ENCODE peak calls at places on chromosomes 11 and 22, in ten cellular contexts. Y is stimulated activated CD8-positive, alpha-beta memory T cell treated with anti-CD3 and anti-CD28 coated beads, Interleukin-15, amount 100 ng/mL, for 24 hours; F is WERI-Rb-1; D is activated T-cell treated with anti-CD3 and anti-CD28 coated beads, Interleukin-2, amount 50 U/mL, for 72 hours; A is stimulated activated CD4-positive, alpha-beta T cell treated with anti-CD3 and anti-CD28 coated beads, Interleukin-15, amount 100 ng/mL, for 24 hours; L is HEK293T; C is kidney epithelial cell; E is activated naive CD4-positive, alpha-beta T cell; I is sigmoid colon; Q is pulmonary artery endothelial cell. S is an unnamed sample.

GRCh38 chr11:122672892-122673291 is 17.4 kb downstream of the UBASH3B start:
- DNase-seq in L (no peak), A (no peak), D (no peak), Q (no peak), C (no peak), F (no peak), E (no peak), I (peak; percentile 71), Y (no peak), S (no peak)

GRCh38 chr11:30454108-30454507 is 131.2 kb downstream of the ARL14EP start:
- DNase-seq in E (no peak), I (no peak), D (no peak), L (peak; percentile 37), Y (no peak), A (no peak), Q (no peak), F (no peak), C (no peak), S (no peak)

GRCh38 chr22:26890870-26891269 is 233.5 kb downstream of the MIAT start:
- DNase-seq in D (no peak), Y (no peak), A (no peak), I (no peak), F (peak; percentile 60), L (no peak), E (no peak), C (no peak), Q (no peak), S (no peak)

GRCh38 chr22:43722444-43722843 is 89.7 kb downstream of the EFCAB6 start:
- DNase-seq in F (no peak), Q (no peak), A (no peak), D (no peak), Y (no peak), E (no peak), C (no peak), I (no peak), L (no peak), S (no peak)

GRCh38 chr11:131356201-131356600 is 14.2 kb upstream of the NTM start:
- DNase-seq in D (no peak), C (peak; percentile 25), A (no peak), L (no peak), E (no peak), Y (no peak), F (no peak), Q (no peak), I (no peak), S (no peak)

GRCh38 chr11:74185695-74186094 is 14.6 kb downstream of the PPME1 start:
- DNase-seq in Y (no peak), E (no peak), C (no peak), F (no peak), A (no peak), D (no peak), Q (no peak), I (no peak), L (no peak), S (peak; percentile 23)

GRCh38 chr11:70867661-70868060 is 384.7 kb downstream of the SHANK2 start:
- DNase-seq in A (no peak), D (no peak), E (no peak), F (no peak), I (no peak), L (no peak), Q (no peak), Y (no peak), C (no peak), S (no peak)

GRCh38 chr11:74663315-74663714 is 67.9 kb downstream of the CHRDL2 start:
- DNase-seq in F (no peak), C (no peak), E (no peak), L (no peak), D (no peak), Y (no peak), A (no peak), I (no peak), Q (no peak), S (no peak)

GRCh38 chr11:67451658-67451976 is 912 bp downstream of the GPR152 start:
- DNase-seq in E (no peak), A (no peak), Y (no peak), L (no peak), C (no peak), Q (no peak), I (no peak), F (no peak), D (no peak), S (no peak)

GRCh38 chr11:104925850-104926249 is 27.6 kb upstream of the CASP12 start:
- DNase-seq in F (no peak), L (no peak), C (no peak), A (no peak), D (no peak), Y (no peak), E (no peak), Q (no peak), I (no peak), S (no peak)

GRCh38 chr11:92866679-92867282 is 102.7 kb upstream of the MTNR1B start:
- DNase-seq in A (no peak), F (no peak), E (no peak), D (no peak), Y (no peak), Q (no peak), L (no peak), I (no peak), C (no peak), S (no peak)

S was measured in GM23248.